ENCODE peak calls at places on chromosomes 12 and 14, in four cellular contexts. U is neural progenitor cell, F is A549, C is dorsolateral prefrontal cortex. S is an unnamed sample.
A peak's percentile ranks its signal among the peaks of the same experiment; 100 is the strongest.

GRCh38 chr14:89801128-89801527 is 153.4 kb downstream of the EFCAB11 start:
- DNase-seq in U (no peak), C (no peak), F (no peak), S (no peak)

GRCh38 chr14:31466554-31466953 is 9.2 kb upstream of the DTD2 start:
- DNase-seq in C (no peak), U (no peak), F (no peak), S (no peak)

GRCh38 chr14:30553311-30553989 is 5.5 kb upstream of the G2E3 start:
- DNase-seq in C (no peak), U (no peak), F (peak; percentile 35), S (no peak)

GRCh38 chr14:81400202-81400678 is at the start of gene STON2:
- DNase-seq in C (no peak), F (peak; percentile 11), U (no peak), S (no peak)

GRCh38 chr12:31589582-31589895 is 1.4 kb downstream of the DENND5B start:
- DNase-seq in C (no peak), U (peak; percentile 77), F (no peak), S (peak; percentile 65)

GRCh38 chr12:32265920-32266319 is 133.4 kb upstream of the FGD4 start:
- DNase-seq in F (no peak), U (no peak), C (no peak), S (no peak)

GRCh38 chr12:123748661-123749060 is 13.4 kb upstream of the DNAH10 start:
- DNase-seq in F (no peak), U (no peak), C (no peak), S (no peak)

GRCh38 chr14:76776306-76777251 is 15.3 kb downstream of the VASH1 start:
- DNase-seq in C (peak; percentile 35), U (peak; percentile 25), F (no peak), S (peak; percentile 42)

GRCh38 chr12:56128669-56129209 is 672 bp downstream of the ESYT1 start:
- DNase-seq in C (no peak), U (no peak), F (no peak), S (no peak)

GRCh38 chr12:99130808-99131538 is 485.9 kb downstream of the APAF1 start:
- DNase-seq in C (no peak), F (no peak), U (no peak), S (no peak)

GRCh38 chr12:79274571-79275064 is 410.0 kb downstream of the SYT1 start:
- DNase-seq in F (no peak), U (no peak), C (no peak), S (no peak)

GRCh38 chr14:101827286-101827685 is 65.8 kb downstream of the PPP2R5C start:
- DNase-seq in U (no peak), F (no peak), C (no peak), S (no peak)

GRCh38 chr12:43544703-43545102 is 7.3 kb downstream of the ADAMTS20 start:
- DNase-seq in U (peak; percentile 2), C (no peak), F (no peak), S (no peak)

GRCh38 chr12:126338031-126338441 is 1272.8 kb downstream of the AACS start:
- DNase-seq in F (no peak), U (no peak), C (no peak), S (no peak)

GRCh38 chr14:61190341-61190740 is 90.8 kb downstream of the TMEM30B start:
- DNase-seq in F (no peak), C (no peak), U (no peak), S (no peak)

GRCh38 chr12:80763874-80764273 is 47.2 kb downstream of the MYF5 start:
- DNase-seq in U (peak; percentile 74), C (no peak), F (peak; percentile 53), S (peak; percentile 24)

GRCh38 chr14:50320279-50320678 is 8.2 kb downstream of the DMAC2L start:
- DNase-seq in F (no peak), U (no peak), C (no peak), S (no peak)

GRCh38 chr12:126905752-126906151 is 1361.2 kb upstream of the TMEM132C start:
- DNase-seq in F (no peak), U (no peak), C (no peak), S (no peak)

GRCh38 chr14:37711499-37712475 is 116.4 kb downstream of the TTC6 start:
- DNase-seq in U (no peak), F (no peak), C (no peak), S (no peak)

GRCh38 chr12:82874935-82875334 is 188.2 kb downstream of the TMTC2 start:
- DNase-seq in C (no peak), U (no peak), F (no peak), S (no peak)

DNA sequence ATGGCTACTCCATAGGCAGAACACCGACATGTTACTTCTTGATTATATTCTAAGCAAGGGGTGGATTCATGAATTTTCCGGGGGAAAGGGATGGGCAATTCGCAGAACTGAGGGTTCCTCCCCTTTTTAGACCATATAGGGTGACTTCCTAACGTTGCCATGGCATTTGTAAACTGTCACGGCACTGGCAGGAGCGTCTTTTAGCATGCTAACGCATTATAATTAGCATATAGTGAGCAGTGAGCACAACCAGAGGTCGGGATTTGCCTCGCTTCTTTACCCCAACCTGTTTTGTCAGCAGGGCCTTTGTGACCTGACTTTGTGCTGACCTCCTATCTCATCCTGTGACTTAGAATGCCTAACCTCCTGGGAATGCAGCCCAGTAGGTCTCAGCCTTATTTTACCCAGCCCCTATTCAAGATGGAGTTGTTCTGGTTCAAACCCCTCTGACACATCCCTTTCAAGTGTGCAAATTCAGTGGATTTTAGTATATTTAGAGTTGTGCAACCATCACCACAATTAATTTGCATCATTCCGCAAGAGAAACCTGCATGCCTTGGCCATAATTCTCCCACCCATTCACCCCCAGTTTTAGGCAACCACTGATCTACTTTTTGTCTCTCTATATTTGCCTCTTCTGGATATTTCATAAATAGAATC is 27.4 kb downstream of the PALS1 start:
- DNase-seq in F (no peak), C (no peak), U (peak; percentile 83), S (no peak)
- H3K27ac ChIP-seq in F (no peak overlapping the region), C (peak overlapping the region; percentile 82), U (peak overlapping the region; percentile 98), S (no peak overlapping the region)

DNA sequence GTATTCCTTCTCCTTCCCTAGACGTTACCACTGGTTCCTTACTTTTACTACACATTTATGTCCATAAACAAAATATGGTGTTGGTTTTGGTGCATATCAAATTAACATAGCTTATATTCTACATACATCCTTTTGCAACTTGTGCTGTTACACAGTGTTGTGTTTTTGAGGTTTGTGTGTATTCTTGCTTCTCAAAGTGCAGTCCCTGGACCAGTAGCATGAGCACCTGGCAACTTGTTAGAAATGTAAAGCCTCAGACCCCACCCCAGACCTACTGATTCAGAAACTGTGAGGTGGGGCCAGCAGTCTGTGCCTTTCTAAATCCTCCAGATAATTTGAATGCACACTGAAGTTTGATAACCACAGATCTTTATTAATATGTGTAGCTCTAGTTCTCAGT is 65.9 kb downstream of the RNFT2 start:
- DNase-seq in C (no peak), U (no peak), F (no peak), S (no peak)
- H3K4me3 ChIP-seq in C (no peak overlapping the region), U (no peak overlapping the region), F (no peak overlapping the region), S (no peak overlapping the region)

GRCh38 chr14:75457024-75457390 is 29.2 kb downstream of the JDP2 start:
- DNase-seq in U (no peak), F (no peak), C (no peak), S (no peak)

GRCh38 chr14:75459099-75459741 is 31.4 kb downstream of the JDP2 start:
- DNase-seq in F (peak; percentile 19), C (no peak), U (no peak), S (no peak)

GRCh38 chr14:75458305-75458704 is 30.5 kb downstream of the JDP2 start:
- DNase-seq in F (no peak), C (no peak), U (no peak), S (no peak)

GRCh38 chr14:75456069-75457023 is 28.5 kb downstream of the JDP2 start:
- DNase-seq in C (no peak), F (no peak), U (peak; percentile 19), S (no peak)

GRCh38 chr14:75457648-75458165 is 29.9 kb downstream of the JDP2 start:
- DNase-seq in C (no peak), U (no peak), F (no peak), S (no peak)
- H3K27ac ChIP-seq in C (no peak overlapping the region), U (no peak overlapping the region), F (no peak overlapping the region), S (no peak overlapping the region)

DNA sequence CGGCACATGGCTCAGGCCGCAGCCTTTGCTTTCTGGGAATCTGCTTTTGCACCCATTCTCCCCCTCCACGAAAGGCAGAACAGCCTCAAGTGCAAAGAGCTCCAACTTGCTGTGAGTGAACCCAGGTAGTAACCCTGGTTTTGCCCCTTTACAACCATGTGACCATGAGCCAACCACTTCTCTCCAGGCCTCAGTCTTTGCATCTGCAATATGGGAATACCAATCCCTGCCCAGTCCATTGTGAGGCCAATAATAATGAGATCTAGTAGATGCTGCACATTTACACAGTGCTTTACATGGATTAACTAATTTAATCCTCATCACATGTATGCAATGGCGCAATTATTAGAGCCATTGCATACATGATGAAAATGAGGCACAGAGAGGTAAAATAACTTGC is 108.9 kb upstream of the MYL2 start:
- DNase-seq in U (no peak), C (no peak), F (no peak), S (no peak)
- H3K4me3 ChIP-seq in U (no peak overlapping the region), C (no peak overlapping the region), F (no peak overlapping the region), S (no peak overlapping the region)

DNA sequence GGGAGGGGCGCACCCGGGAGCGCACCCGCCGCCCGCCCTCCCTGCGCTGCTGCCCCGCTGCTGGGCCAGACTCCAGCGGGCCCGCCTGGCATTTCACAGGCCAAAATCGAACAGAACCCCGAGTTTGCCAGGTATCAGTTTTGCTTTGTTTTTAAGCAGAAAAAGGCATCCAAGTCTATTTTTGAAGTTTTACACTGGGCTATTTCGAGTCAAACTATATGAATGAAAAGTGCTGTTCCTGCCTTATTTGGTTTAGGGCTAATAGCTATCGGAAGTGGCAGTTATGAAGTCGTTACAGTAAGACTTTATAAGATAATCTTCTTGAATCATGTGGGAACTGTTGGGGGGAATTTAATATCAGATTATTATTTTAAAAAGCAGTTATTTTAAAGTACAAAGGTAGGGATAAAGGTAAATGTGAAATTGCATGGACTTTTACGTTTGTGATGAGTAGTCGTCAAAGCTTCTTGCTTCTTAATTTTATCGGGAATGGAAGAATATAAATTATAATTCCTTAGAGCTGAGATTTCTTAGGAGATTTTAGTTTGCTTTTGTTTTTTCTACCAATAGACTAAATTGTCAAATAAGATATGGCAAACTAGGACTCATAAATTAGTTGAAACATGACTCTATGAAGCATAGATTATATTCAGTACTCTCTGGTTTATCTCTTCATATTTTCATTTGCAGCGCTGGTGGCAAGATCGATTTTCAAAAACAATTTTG is 1.1 kb downstream of the MSRB3 start:
- DNase-seq in U (no peak), C (no peak), F (no peak), S (no peak)
- H3K27ac ChIP-seq in U (no peak overlapping the region), C (no peak overlapping the region), F (peak overlapping the region; percentile 91), S (no peak overlapping the region)

S was measured in WERI-Rb-1.